ENCODE peak calls at places on chromosome 7, in five cellular contexts. D is H9, P is IMR-90, A is H1, Y is trophoblast cell. R is an unnamed sample.

GRCh38 chr7:47677664-47678063 is 95.8 kb upstream of the TNS3 start:
- DNase-seq in D (no peak), A (no peak), P (no peak), Y (peak), R (no peak)

GRCh38 chr7:79272066-79272669 is 181.3 kb downstream of the MAGI2 start:
- DNase-seq in P (peak), D (no peak), A (no peak), Y (no peak), R (peak)

GRCh38 chr7:101089876-101090275 is 4.6 kb downstream of the TRIM56 start:
- DNase-seq in P (no peak), Y (no peak), D (no peak), A (no peak), R (no peak)

GRCh38 chr7:45293295-45293942 is 135.8 kb downstream of the RAMP3 start:
- DNase-seq in A (no peak), Y (no peak), P (no peak), D (no peak), R (no peak)

GRCh38 chr7:134920026-134920758 is 66.1 kb upstream of the AGBL3 start:
- DNase-seq in Y (no peak), P (peak), D (no peak), A (no peak), R (no peak)

GRCh38 chr7:34011017-34011680 is 105.8 kb downstream of the BMPER start:
- DNase-seq in P (peak), D (no peak), Y (no peak), A (no peak), R (no peak)

GRCh38 chr7:5234852-5235831 is 45.1 kb downstream of the WIPI2 start:
- DNase-seq in P (peak), Y (peak), D (no peak), A (no peak), R (no peak)

GRCh38 chr7:54839538-54840213 is 80.7 kb upstream of the SEC61G start:
- DNase-seq in A (peak), Y (no peak), D (peak), P (peak), R (peak)

GRCh38 chr7:45241339-45242109 is 83.9 kb downstream of the RAMP3 start:
- DNase-seq in P (no peak), D (no peak), Y (no peak), A (no peak), R (no peak)

GRCh38 chr7:132536646-132537395 is 39.4 kb downstream of the PLXNA4 start:
- DNase-seq in P (peak), D (no peak), Y (no peak), A (no peak), R (peak)

GRCh38 chr7:156055206-156055822 is 243.1 kb upstream of the SHH start:
- DNase-seq in D (no peak), Y (no peak), P (no peak), A (no peak), R (no peak)

GRCh38 chr7:156059374-156059773 is 247.1 kb upstream of the SHH start:
- DNase-seq in Y (no peak), P (no peak), A (no peak), D (no peak), R (no peak)

GRCh38 chr7:156058248-156058647 is 246.0 kb upstream of the SHH start:
- DNase-seq in D (no peak), A (no peak), Y (no peak), P (no peak), R (no peak)

GRCh38 chr7:156060925-156061324 is 248.7 kb upstream of the SHH start:
- DNase-seq in P (no peak), A (no peak), Y (no peak), D (no peak), R (no peak)

DNA sequence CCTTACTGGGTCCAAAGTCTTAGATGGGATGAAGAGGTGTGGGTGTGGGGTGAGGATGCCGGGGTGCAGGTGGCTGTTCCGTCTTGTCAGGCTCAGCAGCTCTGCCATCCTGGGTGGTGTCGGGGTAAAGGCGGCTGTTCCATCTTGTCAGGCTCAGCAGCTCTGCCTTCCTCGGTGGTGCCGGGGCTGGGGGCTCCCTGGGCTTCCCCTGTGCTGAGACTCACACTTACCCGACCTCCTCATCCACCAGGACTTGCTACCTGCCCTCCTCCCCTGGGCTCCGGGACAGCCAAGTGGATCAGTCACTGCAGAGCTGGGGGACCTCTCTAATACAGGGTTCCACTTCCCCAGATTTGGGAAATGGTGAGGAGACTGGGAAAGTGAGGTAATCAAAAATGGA is 244.3 kb upstream of the SHH start:
- DNase-seq in D (no peak), P (no peak), A (no peak), Y (no peak), R (no peak)
- H3K18ac ChIP-seq in D (no peak), P (no peak), A (no peak), Y (no peak), R (no peak)

GRCh38 chr7:99310004-99310403 is 15.7 kb upstream of the ARPC1A start:
- DNase-seq in Y (no peak), A (no peak), D (no peak), P (no peak), R (no peak)

GRCh38 chr7:99314504-99314903 is 11.2 kb upstream of the ARPC1A start:
- DNase-seq in Y (no peak), D (no peak), A (no peak), P (no peak), R (no peak)

GRCh38 chr7:99311702-99312101 is 14.0 kb upstream of the ARPC1A start:
- DNase-seq in Y (no peak), D (no peak), P (no peak), A (no peak), R (no peak)

GRCh38 chr7:99312316-99313203 is 13.1 kb upstream of the ARPC1A start:
- DNase-seq in P (peak), A (no peak), D (peak), Y (peak), R (peak)

DNA sequence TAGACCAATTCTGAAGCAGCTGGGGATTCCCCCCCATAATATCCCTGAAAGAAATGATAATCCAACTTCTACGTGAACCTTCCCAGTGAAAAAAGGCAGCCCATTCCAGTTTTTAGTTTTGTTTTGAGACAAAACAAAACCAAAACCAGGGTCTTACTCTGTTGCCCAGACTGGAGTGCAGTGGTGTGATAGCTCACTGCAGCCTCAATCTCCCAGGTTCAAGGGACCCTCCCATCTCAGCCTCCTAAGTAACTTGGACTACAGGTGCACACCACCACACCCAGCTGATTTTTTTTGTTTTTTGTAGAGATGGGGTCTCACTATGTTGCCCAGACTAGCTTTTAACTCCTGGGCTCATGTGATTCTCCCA is 12.5 kb upstream of the ARPC1A start:
- DNase-seq in Y (no peak), D (no peak), A (no peak), P (no peak), R (no peak)
- H3K4me2 ChIP-seq in Y (no peak), D (no peak), A (no peak), P (no peak), R (no peak)

DNA sequence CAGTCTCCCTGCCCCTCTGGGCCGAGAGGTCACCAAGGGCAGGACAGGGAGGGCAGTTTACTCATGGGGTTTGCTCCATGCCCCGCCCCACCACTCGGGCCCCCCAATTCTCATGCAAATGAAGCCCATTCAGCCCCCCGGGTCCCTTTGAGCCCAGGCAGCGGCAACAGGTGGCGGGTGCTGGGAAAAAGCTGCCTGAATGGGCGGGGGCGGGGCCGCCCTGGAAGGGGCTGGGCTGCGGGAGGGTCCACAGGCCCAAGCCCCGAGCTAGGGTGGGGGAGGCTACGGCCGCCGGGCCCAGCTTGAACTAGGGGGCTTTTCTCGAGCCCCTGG is 5.2 kb downstream of the LFNG start:
- DNase-seq in Y (no peak), D (peak), A (peak), P (no peak), R (no peak)
- H3K18ac ChIP-seq in Y (peak), D (peak), A (peak), P (no peak), R (no peak)

GRCh38 chr7:50397971-50398324 is 52.2 kb downstream of the FIGNL1 start:
- DNase-seq in Y (no peak), A (no peak), P (no peak), D (no peak), R (no peak)

GRCh38 chr7:50397320-50397970 is 52.7 kb downstream of the FIGNL1 start:
- DNase-seq in A (no peak), Y (no peak), P (no peak), D (no peak), R (no peak)

GRCh38 chr7:50399635-50400034 is 50.5 kb downstream of the FIGNL1 start:
- DNase-seq in D (no peak), Y (no peak), P (no peak), A (no peak), R (no peak)

GRCh38 chr7:50399206-50399605 is 50.9 kb downstream of the FIGNL1 start:
- DNase-seq in D (no peak), A (no peak), Y (no peak), P (no peak), R (no peak)

DNA sequence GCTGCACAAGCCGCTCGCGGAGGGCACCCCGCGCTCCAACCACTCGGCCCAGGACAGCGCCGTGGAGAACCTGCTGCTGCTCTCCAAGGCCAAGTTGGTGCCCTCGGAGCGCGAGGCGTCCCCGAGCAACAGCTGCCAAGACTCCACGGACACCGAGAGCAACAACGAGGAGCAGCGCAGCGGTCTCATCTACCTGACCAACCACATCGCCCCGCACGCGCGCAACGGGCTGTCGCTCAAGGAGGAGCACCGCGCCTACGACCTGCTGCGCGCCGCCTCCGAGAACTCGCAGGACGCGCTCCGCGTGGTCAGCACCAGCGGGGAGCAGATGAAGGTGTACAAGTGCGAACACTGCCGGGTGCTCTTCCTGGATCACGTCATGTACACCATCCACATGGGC is 50.0 kb downstream of the FIGNL1 start:
- DNase-seq in D (no peak), P (no peak), A (no peak), Y (no peak), R (no peak)
- H3K4me2 ChIP-seq in D (no peak), P (no peak), A (no peak), Y (no peak), R (no peak)

R was measured in mesendoderm.